ENCODE peak calls at places on chromosomes 11 and 22, in five cellular contexts. One of them, this sample, is unnamed.

GRCh38 chr11:61340985-61341384 is 8.0 kb downstream of the TKFC start:
- DNase-seq in AG04450: no peak
- DNase-seq in heart left ventricle: no peak
- DNase-seq in cardiac muscle cell: no peak
- DNase-seq in body of pancreas: no peak
- DNase-seq in this sample: no peak

GRCh38 chr11:93407777-93408401 is 77.3 kb downstream of the DEUP1 start:
- DNase-seq in AG04450: no peak
- DNase-seq in heart left ventricle: no peak
- DNase-seq in cardiac muscle cell: no peak
- DNase-seq in body of pancreas: no peak
- DNase-seq in this sample: no peak

GRCh38 chr11:75792127-75792731 is 22.8 kb upstream of the UVRAG start:
- DNase-seq in AG04450: no peak
- DNase-seq in heart left ventricle: no peak
- DNase-seq in cardiac muscle cell: no peak
- DNase-seq in body of pancreas: no peak
- DNase-seq in this sample: no peak

GRCh38 chr11:116742104-116742503 is 30.7 kb downstream of the BUD13 start:
- DNase-seq in AG04450: no peak
- DNase-seq in heart left ventricle: no peak
- DNase-seq in cardiac muscle cell: no peak
- DNase-seq in body of pancreas: no peak
- DNase-seq in this sample: no peak

GRCh38 chr22:50700387-50701075 is 27.9 kb downstream of the SHANK3 start:
- DNase-seq in AG04450: no peak
- DNase-seq in heart left ventricle: peak
- DNase-seq in cardiac muscle cell: no peak
- DNase-seq in body of pancreas: no peak
- DNase-seq in this sample: no peak

GRCh38 chr11:10122337-10123197 is 171.5 kb downstream of the SBF2 start:
- DNase-seq in AG04450: no peak
- DNase-seq in heart left ventricle: no peak
- DNase-seq in cardiac muscle cell: no peak
- DNase-seq in body of pancreas: no peak
- DNase-seq in this sample: no peak

GRCh38 chr11:20647976-20648565 is 21.3 kb upstream of the NELL1 start:
- DNase-seq in AG04450: peak
- DNase-seq in heart left ventricle: no peak
- DNase-seq in cardiac muscle cell: peak
- DNase-seq in body of pancreas: peak
- DNase-seq in this sample: no peak

GRCh38 chr22:25177895-25178294 is 21.8 kb upstream of the CRYBB3 start:
- DNase-seq in AG04450: no peak
- DNase-seq in heart left ventricle: no peak
- DNase-seq in cardiac muscle cell: no peak
- DNase-seq in body of pancreas: no peak
- DNase-seq in this sample: no peak

GRCh38 chr11:124752471-124753100 is 531 bp upstream of the VSIG2 start:
- DNase-seq in AG04450: no peak
- DNase-seq in heart left ventricle: no peak
- DNase-seq in cardiac muscle cell: no peak
- DNase-seq in body of pancreas: no peak
- DNase-seq in this sample: no peak

GRCh38 chr11:102241026-102241425 is 76.3 kb upstream of the BIRC3 start:
- DNase-seq in AG04450: no peak
- DNase-seq in heart left ventricle: no peak
- DNase-seq in cardiac muscle cell: no peak
- DNase-seq in body of pancreas: no peak
- DNase-seq in this sample: no peak

GRCh38 chr11:5550440-5551095 is 2.2 kb upstream of the OR52H1 start:
- DNase-seq in AG04450: peak
- DNase-seq in heart left ventricle: no peak
- DNase-seq in cardiac muscle cell: no peak
- DNase-seq in body of pancreas: no peak
- DNase-seq in this sample: no peak

GRCh38 chr11:7599209-7599608 is 74.1 kb downstream of the CYB5R2 start:
- DNase-seq in AG04450: no peak
- DNase-seq in heart left ventricle: no peak
- DNase-seq in cardiac muscle cell: no peak
- DNase-seq in body of pancreas: no peak
- DNase-seq in this sample: no peak
- H3K27ac ChIP-seq in AG04450: no peak
- H3K27ac ChIP-seq in heart left ventricle: no peak
- H3K27ac ChIP-seq in cardiac muscle cell: no peak
- H3K27ac ChIP-seq in body of pancreas: peak
- H3K27ac ChIP-seq in this sample: no peak

GRCh38 chr11:2882681-2883110 is 2.9 kb downstream of the CDKN1C start:
- DNase-seq in AG04450: no peak
- DNase-seq in heart left ventricle: no peak
- DNase-seq in cardiac muscle cell: peak
- DNase-seq in body of pancreas: no peak
- DNase-seq in this sample: no peak
- H3K4me3 ChIP-seq in AG04450: no peak
- H3K4me3 ChIP-seq in heart left ventricle: peak
- H3K4me3 ChIP-seq in cardiac muscle cell: no peak
- H3K4me3 ChIP-seq in body of pancreas: no peak
- H3K4me3 ChIP-seq in this sample: no peak

GRCh38 chr11:106461148-106461547 is 383.7 kb downstream of the AASDHPPT start:
- DNase-seq in AG04450: no peak
- DNase-seq in heart left ventricle: peak
- DNase-seq in cardiac muscle cell: no peak
- DNase-seq in body of pancreas: no peak
- DNase-seq in this sample: no peak

GRCh38 chr11:106459135-106459534 is 381.7 kb downstream of the AASDHPPT start:
- DNase-seq in AG04450: no peak
- DNase-seq in heart left ventricle: no peak
- DNase-seq in cardiac muscle cell: no peak
- DNase-seq in body of pancreas: no peak
- DNase-seq in this sample: no peak

GRCh38 chr11:106457727-106458126 is 380.3 kb downstream of the AASDHPPT start:
- DNase-seq in AG04450: peak
- DNase-seq in heart left ventricle: no peak
- DNase-seq in cardiac muscle cell: no peak
- DNase-seq in body of pancreas: no peak
- DNase-seq in this sample: no peak

GRCh38 chr11:106461839-106462545 is 384.5 kb downstream of the AASDHPPT start:
- DNase-seq in AG04450: no peak
- DNase-seq in heart left ventricle: no peak
- DNase-seq in cardiac muscle cell: no peak
- DNase-seq in body of pancreas: no peak
- DNase-seq in this sample: no peak

DNA sequence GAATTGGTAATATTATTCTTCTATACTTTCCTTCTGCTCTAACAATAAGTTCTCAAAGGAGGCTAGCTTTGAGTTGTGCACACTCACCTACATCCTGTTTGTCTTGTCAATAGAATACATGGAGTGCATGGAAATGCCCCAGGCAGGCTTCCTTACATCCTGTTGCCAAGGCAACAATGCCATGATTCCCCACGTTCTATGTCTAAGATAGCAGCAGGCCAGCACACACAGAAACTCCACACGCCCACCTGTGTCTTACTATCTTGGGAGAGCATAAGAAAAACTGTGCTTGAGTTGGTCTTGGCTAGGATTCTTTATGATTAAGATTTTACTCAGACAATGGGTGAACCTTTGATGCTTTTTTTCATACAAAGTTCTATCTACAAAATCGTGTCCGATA is 379.2 kb downstream of the AASDHPPT start:
- DNase-seq in AG04450: no peak
- DNase-seq in heart left ventricle: no peak
- DNase-seq in cardiac muscle cell: no peak
- DNase-seq in body of pancreas: no peak
- DNase-seq in this sample: no peak
- H3K27ac ChIP-seq in AG04450: no peak
- H3K27ac ChIP-seq in heart left ventricle: no peak
- H3K27ac ChIP-seq in cardiac muscle cell: no peak
- H3K27ac ChIP-seq in body of pancreas: no peak
- H3K27ac ChIP-seq in this sample: no peak

GRCh38 chr11:33949201-33949913 is 57.5 kb upstream of the LMO2 start:
- DNase-seq in AG04450: no peak
- DNase-seq in heart left ventricle: no peak
- DNase-seq in cardiac muscle cell: no peak
- DNase-seq in body of pancreas: no peak
- DNase-seq in this sample: no peak
- H3K4me3 ChIP-seq in AG04450: no peak
- H3K4me3 ChIP-seq in heart left ventricle: no peak
- H3K4me3 ChIP-seq in cardiac muscle cell: no peak
- H3K4me3 ChIP-seq in body of pancreas: no peak
- H3K4me3 ChIP-seq in this sample: no peak

GRCh38 chr11:72725731-72726042 is 26.5 kb downstream of the ARAP1 start:
- DNase-seq in AG04450: no peak
- DNase-seq in heart left ventricle: no peak
- DNase-seq in cardiac muscle cell: no peak
- DNase-seq in body of pancreas: no peak
- DNase-seq in this sample: no peak

GRCh38 chr11:72727521-72727920 is 24.7 kb downstream of the ARAP1 start:
- DNase-seq in AG04450: no peak
- DNase-seq in heart left ventricle: no peak
- DNase-seq in cardiac muscle cell: no peak
- DNase-seq in body of pancreas: no peak
- DNase-seq in this sample: no peak

GRCh38 chr11:72724851-72725730 is 27.1 kb downstream of the ARAP1 start:
- DNase-seq in AG04450: peak
- DNase-seq in heart left ventricle: peak
- DNase-seq in cardiac muscle cell: peak
- DNase-seq in body of pancreas: peak
- DNase-seq in this sample: peak

GRCh38 chr11:72724021-72724561 is 28.1 kb downstream of the ARAP1 start:
- DNase-seq in AG04450: no peak
- DNase-seq in heart left ventricle: no peak
- DNase-seq in cardiac muscle cell: no peak
- DNase-seq in body of pancreas: no peak
- DNase-seq in this sample: no peak

DNA sequence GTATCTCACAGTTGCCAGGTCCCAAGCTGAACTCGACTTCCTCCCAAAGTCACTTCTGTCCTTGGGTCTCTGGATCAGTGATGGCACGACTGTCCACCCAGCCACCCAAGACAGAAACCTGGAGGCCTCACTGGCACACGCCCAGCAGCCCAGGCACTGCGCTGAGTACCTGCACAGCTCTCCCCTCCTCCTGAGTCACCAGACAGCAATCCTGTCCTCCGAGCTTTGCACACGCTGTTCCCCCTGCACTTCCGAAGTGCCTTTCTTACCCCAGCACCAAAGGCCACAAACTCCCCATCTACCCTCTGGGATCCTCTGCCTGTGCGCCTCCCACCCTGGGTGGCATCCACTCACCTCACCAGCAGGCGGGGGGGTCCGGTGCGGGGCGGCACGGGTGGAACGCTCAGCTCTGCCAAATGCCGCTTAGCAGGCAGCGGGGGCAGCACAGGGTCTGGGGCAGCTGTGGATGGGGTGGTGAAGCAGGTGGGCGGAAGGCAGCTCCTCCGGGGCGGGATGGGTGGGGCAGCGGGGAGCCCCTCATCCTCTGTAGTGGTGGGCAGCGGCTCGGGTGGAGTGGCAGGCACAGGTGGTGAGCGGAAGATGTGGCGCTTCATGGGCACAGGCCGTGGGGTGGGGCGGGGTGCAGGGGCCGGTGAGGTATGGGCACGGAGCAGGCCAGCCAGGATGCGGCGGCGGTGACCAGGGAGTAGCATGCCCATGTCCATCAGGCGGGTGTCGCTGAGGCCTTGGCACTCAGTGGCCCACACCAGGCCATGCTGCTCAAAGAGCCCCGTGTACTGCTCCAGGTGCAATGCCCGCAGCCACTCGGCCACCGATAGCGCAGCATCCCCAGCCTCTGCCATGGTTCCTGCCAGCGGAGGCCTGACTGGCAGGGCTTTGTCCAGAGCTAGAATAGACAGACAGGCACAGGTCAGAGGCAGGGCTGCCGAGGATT is 25.7 kb downstream of the ARAP1 start:
- DNase-seq in AG04450: no peak
- DNase-seq in heart left ventricle: no peak
- DNase-seq in cardiac muscle cell: no peak
- DNase-seq in body of pancreas: no peak
- DNase-seq in this sample: no peak
- H3K27ac ChIP-seq in AG04450: no peak
- H3K27ac ChIP-seq in heart left ventricle: no peak
- H3K27ac ChIP-seq in cardiac muscle cell: peak
- H3K27ac ChIP-seq in body of pancreas: no peak
- H3K27ac ChIP-seq in this sample: no peak

This sample was measured in iPS DF 6.9.